ENCODE peak calls at places on chromosomes 4 and X, in eight cellular contexts. V is colonic mucosa, Q is upper lobe of right lung, R is right lobe of liver, M is A673, X is right atrium auricular region, U is sigmoid colon, L is K562. Z is an unnamed sample.

GRCh38 chr4:187908079-187908501 is 87.5 kb upstream of the ZFP42 start:
- DNase-seq in X (no peak), M (no peak), V (no peak), R (no peak), Q (no peak), U (no peak), L (no peak), Z (no peak)

GRCh38 chr4:98102660-98103059 is 40.6 kb downstream of the STPG2 start:
- DNase-seq in V (no peak), U (no peak), X (no peak), M (no peak), R (no peak), L (no peak), Q (no peak), Z (no peak)

GRCh38 chr4:151744614-151745013 is 16.2 kb downstream of the GATB start:
- DNase-seq in R (no peak), V (no peak), M (peak; percentile 36), Q (no peak), X (no peak), L (peak; percentile 84), U (no peak), Z (no peak)

GRCh38 chrX:134520860-134521390 is 61.0 kb downstream of the HPRT1 start:
- DNase-seq in V (peak; percentile 27), X (no peak), U (no peak), L (peak; percentile 67), Q (no peak), M (peak; percentile 60), R (no peak), Z (peak; percentile 73)

GRCh38 chrX:40734956-40735317 is 405 bp downstream of the MED14 start:
- DNase-seq in M (peak; percentile 36), R (no peak), Q (peak; percentile 67), L (peak; percentile 34), V (peak; percentile 35), X (no peak), U (peak; percentile 67), Z (peak; percentile 34)

GRCh38 chr4:2754848-2755820 is 1.0 kb downstream of the TNIP2 start:
- DNase-seq in X (no peak), M (no peak), L (no peak), V (no peak), U (no peak), R (peak; percentile 31), Q (no peak), Z (no peak)

GRCh38 chr4:7041851-7042696 is 1.1 kb upstream of the TADA2B start:
- DNase-seq in X (peak; percentile 64), L (peak; percentile 61), R (peak; percentile 76), Q (peak; percentile 89), M (peak; percentile 24), V (peak; percentile 55), U (peak; percentile 79), Z (peak; percentile 51)

GRCh38 chr4:90825849-90826248 is 698.7 kb downstream of the CCSER1 start:
- DNase-seq in R (no peak), U (no peak), V (peak; percentile 21), M (no peak), X (no peak), L (no peak), Q (no peak), Z (peak; percentile 54)

GRCh38 chr4:88967883-88968316 is 89.1 kb downstream of the FAM13A start:
- DNase-seq in X (no peak), Q (no peak), V (no peak), R (no peak), U (no peak), M (no peak), L (no peak), Z (no peak)

GRCh38 chr4:26238782-26239647 is 81.8 kb upstream of the RBPJ start:
- DNase-seq in X (no peak), V (peak; percentile 28), L (no peak), M (no peak), R (no peak), Q (no peak), U (no peak), Z (peak; percentile 48)

GRCh38 chr4:42906906-42907774 is 14.6 kb downstream of the GRXCR1 start:
- DNase-seq in M (no peak), X (no peak), V (no peak), U (no peak), R (no peak), Q (no peak), L (no peak), Z (no peak)

GRCh38 chrX:24113161-24113560 is 36.4 kb upstream of the ZFX start:
- DNase-seq in L (no peak), U (no peak), X (no peak), M (no peak), R (no peak), Q (no peak), V (no peak), Z (no peak)

GRCh38 chr4:150305995-150306394 is 227.8 kb downstream of the DCLK2 start:
- DNase-seq in X (no peak), L (no peak), M (peak; percentile 75), V (no peak), U (no peak), Q (no peak), R (no peak), Z (no peak)

GRCh38 chr4:10688827-10689226 is 4.3 kb upstream of the CLNK start:
- DNase-seq in V (no peak), X (no peak), M (no peak), U (no peak), L (no peak), R (no peak), Q (no peak), Z (no peak)

GRCh38 chr4:93313207-93313606 is 515.3 kb upstream of the ATOH1 start:
- DNase-seq in U (no peak), R (no peak), M (peak; percentile 46), Q (no peak), V (no peak), X (no peak), L (no peak), Z (no peak)

GRCh38 chrX:2502668-2503519 is 2.1 kb upstream of the DHRSX start:
- DNase-seq in V (peak; percentile 34), L (peak; percentile 74), U (no peak), M (peak; percentile 52), R (no peak), X (no peak), Q (no peak), Z (no peak)

GRCh38 chr4:110982486-110982885 is 359.6 kb upstream of the PITX2 start:
- DNase-seq in Q (no peak), U (no peak), X (no peak), L (no peak), V (no peak), M (no peak), R (no peak), Z (no peak)

GRCh38 chr4:56051049-56051709 is 102.4 kb downstream of the CEP135 start:
- DNase-seq in M (no peak), V (no peak), U (no peak), X (no peak), R (no peak), Q (no peak), L (no peak), Z (no peak)

GRCh38 chr4:1216076-1216614 is 32.8 kb downstream of the CTBP1 start:
- DNase-seq in L (no peak), U (no peak), R (no peak), M (no peak), V (no peak), Q (no peak), X (no peak), Z (no peak)

GRCh38 chr4:1216869-1217294 is 32.0 kb downstream of the CTBP1 start:
- DNase-seq in Q (no peak), L (no peak), X (no peak), R (no peak), M (no peak), V (no peak), U (no peak), Z (no peak)

GRCh38 chr4:1218892-1219552 is 29.9 kb downstream of the CTBP1 start:
- DNase-seq in M (no peak), L (no peak), Q (no peak), V (no peak), X (no peak), R (no peak), U (no peak), Z (no peak)

GRCh38 chr4:1215347-1216075 is 33.4 kb downstream of the CTBP1 start:
- DNase-seq in X (no peak), R (no peak), Q (no peak), V (no peak), L (no peak), U (no peak), M (no peak), Z (no peak)

DNA sequence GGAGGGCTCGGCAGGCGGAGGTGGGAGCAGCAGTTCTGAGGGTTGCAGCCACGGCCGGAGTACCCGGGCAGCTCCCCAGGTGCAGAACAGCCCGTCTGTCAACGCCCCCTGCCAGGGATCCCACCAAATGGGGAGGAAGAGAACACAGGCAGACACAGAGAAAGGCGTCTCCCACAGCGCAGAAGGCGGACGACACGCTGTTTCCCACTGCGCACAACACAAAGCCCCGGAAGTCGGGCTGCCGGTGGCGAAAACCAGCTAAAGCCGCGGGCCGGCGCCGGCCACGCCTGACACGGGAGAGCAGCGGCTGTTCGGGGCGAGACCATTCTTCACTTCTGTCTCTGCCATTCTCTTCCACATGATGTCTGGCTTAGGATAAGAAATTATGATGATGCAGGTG is 31.6 kb downstream of the CTBP1 start:
- DNase-seq in M (no peak), U (no peak), V (no peak), Q (no peak), R (no peak), L (no peak), X (no peak), Z (no peak)
- H3K4me3 ChIP-seq in M (no peak overlapping the region), U (no peak overlapping the region), V (no peak overlapping the region), Q (no peak overlapping the region), R (no peak overlapping the region), L (no peak overlapping the region), X (no peak overlapping the region), Z (no peak overlapping the region)

GRCh38 chrX:360496-361150 is 26.1 kb downstream of the PPP2R3B start:
- DNase-seq in L (no peak), M (no peak), X (no peak), Q (peak; percentile 51), R (no peak), U (no peak), V (no peak), Z (no peak)
- H3K9me3 ChIP-seq in L (peaks cover 3% of the 10 kb centered on the region), M (no peaks in the 10 kb centered on the region), X (no peaks in the 10 kb centered on the region), Q (peaks cover 9% of the 10 kb centered on the region), R (no peaks in the 10 kb centered on the region), U (peaks cover 6% of the 10 kb centered on the region), V (no peaks in the 10 kb centered on the region), Z (peaks cover 10% of the 10 kb centered on the region)

DNA sequence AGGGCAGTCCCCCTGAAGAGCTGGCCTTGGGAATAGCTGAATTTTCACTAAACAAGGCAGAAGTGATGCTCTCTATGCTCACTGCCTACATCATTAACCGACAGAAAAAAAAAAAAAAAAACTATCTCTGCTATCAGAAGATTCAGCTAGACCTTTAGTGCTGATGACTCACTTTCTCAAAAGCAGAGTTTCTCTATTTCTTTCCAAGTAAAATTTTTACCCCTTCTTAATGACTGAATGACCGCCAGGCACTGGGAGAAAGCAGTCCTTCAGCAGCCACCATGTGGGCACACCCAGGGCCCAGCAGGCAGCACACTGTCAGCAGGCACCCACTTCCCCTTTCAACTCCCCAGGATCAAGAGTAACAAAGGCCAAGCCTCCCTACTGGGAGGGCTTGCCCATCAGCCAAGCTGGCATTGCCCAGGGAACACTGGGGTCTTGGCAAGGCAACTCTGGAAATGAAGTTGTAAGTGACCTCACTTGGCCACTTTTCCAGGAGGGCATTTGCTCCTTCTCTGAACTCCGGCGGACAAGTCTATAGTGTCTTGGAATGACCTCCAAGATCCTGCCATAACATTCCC is 201.9 kb upstream of the MAMLD1 start:
- DNase-seq in M (no peak), L (no peak), X (no peak), Q (no peak), V (no peak), R (no peak), U (no peak), Z (no peak)
- H3K27me3 ChIP-seq in M (no peaks in the 10 kb centered on the region), L (no peaks in the 10 kb centered on the region), X (no peaks in the 10 kb centered on the region), Q (no peaks in the 10 kb centered on the region), V (no peaks in the 10 kb centered on the region), R (no peaks in the 10 kb centered on the region), U (no peaks in the 10 kb centered on the region), Z (no peaks in the 10 kb centered on the region)

GRCh38 chrX:129981207-129981553 is 1.3 kb upstream of the BCORL1 start:
- DNase-seq in V (no peak), L (no peak), M (no peak), R (no peak), X (no peak), Q (no peak), U (no peak), Z (no peak)
- H3K4me3 ChIP-seq in V (no peak overlapping the region), L (no peak overlapping the region), M (no peak overlapping the region), R (peak overlapping the region; percentile 45), X (no peak overlapping the region), Q (no peak overlapping the region), U (no peak overlapping the region), Z (no peak overlapping the region)